ENCODE peak calls at places on chromosomes 12 and 14, in ten cellular contexts. I, Z, J, A, M, L, V, O, E and B are unnamed samples.

GRCh38 chr14:101220921-101221510 is 317.5 kb upstream of the RTL1 start:
- DNase-seq in I (no peak), Z (no peak), J (no peak), A (no peak), M (no peak), L (no peak), V (no peak), O (no peak), E (no peak), B (no peak)

GRCh38 chr12:7162691-7163114 is 26.8 kb upstream of the PEX5 start:
- DNase-seq in I (no peak), Z (peak), J (peak), A (peak), M (peak), L (peak), V (no peak), O (no peak), E (peak), B (peak)

GRCh38 chr12:47080725-47081502 is 1.2 kb upstream of the AMIGO2 start:
- DNase-seq in I (no peak), Z (peak), J (peak), A (peak), M (no peak), L (peak), V (no peak), O (peak), E (peak), B (peak)

GRCh38 chr14:77761205-77761931 is 412 bp upstream of the SNW1 start:
- DNase-seq in I (peak), Z (peak), J (no peak), A (peak), M (peak), L (peak), V (peak), O (no peak), E (no peak), B (peak)

GRCh38 chr14:61222388-61222787 is 58.8 kb downstream of the TMEM30B start:
- DNase-seq in I (no peak), Z (no peak), J (no peak), A (no peak), M (no peak), L (peak), V (no peak), O (no peak), E (no peak), B (no peak)

GRCh38 chr12:63206908-63207307 is 55.9 kb upstream of the AVPR1A start:
- DNase-seq in I (no peak), Z (no peak), J (no peak), A (no peak), M (no peak), L (peak), V (no peak), O (no peak), E (no peak), B (peak)

GRCh38 chr14:67393689-67394088 is 18.3 kb downstream of the PLEK2 start:
- DNase-seq in I (no peak), Z (no peak), J (no peak), A (no peak), M (no peak), L (no peak), V (no peak), O (no peak), E (no peak), B (no peak)

GRCh38 chr12:131607658-131608447 is 103.0 kb upstream of the SFSWAP start:
- DNase-seq in I (no peak), Z (no peak), J (peak), A (no peak), M (no peak), L (no peak), V (no peak), O (no peak), E (no peak), B (no peak)

GRCh38 chr12:127509066-127509778 is 757.7 kb upstream of the TMEM132C start:
- DNase-seq in I (no peak), Z (no peak), J (no peak), A (no peak), M (no peak), L (no peak), V (no peak), O (no peak), E (no peak), B (peak)

GRCh38 chr12:66724616-66725015 is 45.7 kb upstream of the GRIP1 start:
- DNase-seq in I (no peak), Z (no peak), J (no peak), A (no peak), M (no peak), L (no peak), V (peak), O (no peak), E (no peak), B (no peak)

GRCh38 chr12:61993734-61994345 is 266.4 kb upstream of the USP15 start:
- DNase-seq in I (peak), Z (no peak), J (no peak), A (peak), M (peak), L (peak), V (no peak), O (no peak), E (peak), B (peak)

GRCh38 chr14:74281069-74281468 is 21.7 kb downstream of the ABCD4 start:
- DNase-seq in I (no peak), Z (no peak), J (no peak), A (no peak), M (no peak), L (no peak), V (no peak), O (no peak), E (no peak), B (no peak)

GRCh38 chr12:109461846-109462766 is 15.0 kb downstream of the KCTD10 start:
- DNase-seq in I (no peak), Z (no peak), J (no peak), A (peak), M (no peak), L (peak), V (no peak), O (no peak), E (no peak), B (peak)

GRCh38 chr14:68470361-68470760 is 322.5 kb downstream of the ZFP36L1 start:
- DNase-seq in I (no peak), Z (no peak), J (no peak), A (no peak), M (no peak), L (peak), V (no peak), O (no peak), E (no peak), B (peak)

GRCh38 chr14:53180272-53181221 is 27.4 kb upstream of the DDHD1 start:
- DNase-seq in I (no peak), Z (peak), J (peak), A (no peak), M (no peak), L (no peak), V (peak), O (no peak), E (peak), B (peak)

GRCh38 chr12:66903782-66904396 is 225.0 kb upstream of the GRIP1 start:
- DNase-seq in I (no peak), Z (no peak), J (no peak), A (no peak), M (peak), L (peak), V (no peak), O (no peak), E (no peak), B (no peak)

GRCh38 chr12:117100251-117100650 is 1.0 kb upstream of the TESC start:
- DNase-seq in I (no peak), Z (no peak), J (no peak), A (no peak), M (no peak), L (no peak), V (no peak), O (no peak), E (peak), B (peak)

GRCh38 chr12:57126561-57126960 is 1.7 kb upstream of the LRP1 start:
- DNase-seq in I (no peak), Z (no peak), J (no peak), A (no peak), M (no peak), L (no peak), V (no peak), O (no peak), E (peak), B (no peak)